ENCODE peak calls at places on chromosomes 3 and 15, in ten cellular contexts. One of them, this sample, is unnamed.

GRCh38 chr15:87562203-87562602 is 694.3 kb downstream of the NTRK3 start:
- DNase-seq in stimulated activated CD8-positive, alpha-beta memory T cell treated with anti-CD3 and anti-CD28 coated beads, Interleukin-4, amount 100 ng/mL, for 24 hours: no peak
- DNase-seq in SK-MEL-5: no peak
- DNase-seq in activated CD8-positive, alpha-beta memory T cell treated with anti-CD3 and anti-CD28 coated beads, Interleukin-2, amount 10 ng/mL, durations not matched to agents 7 days and 5 days: no peak
- DNase-seq in hepatocyte: no peak
- DNase-seq in ascending aorta: no peak
- DNase-seq in activated T-cell treated with anti-CD3 and anti-CD28 coated beads, Interleukin-2, amount 50 U/mL, for 24 hours: no peak
- DNase-seq in endothelial cell: no peak
- DNase-seq in breast epithelium: no peak
- DNase-seq in AG20443: no peak
- DNase-seq in this sample: no peak

GRCh38 chr15:80645494-80646065 is 49.5 kb upstream of the ABHD17C start:
- DNase-seq in stimulated activated CD8-positive, alpha-beta memory T cell treated with anti-CD3 and anti-CD28 coated beads, Interleukin-4, amount 100 ng/mL, for 24 hours: no peak
- DNase-seq in SK-MEL-5: peak
- DNase-seq in activated CD8-positive, alpha-beta memory T cell treated with anti-CD3 and anti-CD28 coated beads, Interleukin-2, amount 10 ng/mL, durations not matched to agents 7 days and 5 days: no peak
- DNase-seq in hepatocyte: no peak
- DNase-seq in ascending aorta: no peak
- DNase-seq in activated T-cell treated with anti-CD3 and anti-CD28 coated beads, Interleukin-2, amount 50 U/mL, for 24 hours: no peak
- DNase-seq in endothelial cell: no peak
- DNase-seq in breast epithelium: no peak
- DNase-seq in AG20443: peak
- DNase-seq in this sample: peak

GRCh38 chr15:95202569-95203349 is 971.4 kb downstream of the MCTP2 start:
- DNase-seq in stimulated activated CD8-positive, alpha-beta memory T cell treated with anti-CD3 and anti-CD28 coated beads, Interleukin-4, amount 100 ng/mL, for 24 hours: no peak
- DNase-seq in SK-MEL-5: no peak
- DNase-seq in activated CD8-positive, alpha-beta memory T cell treated with anti-CD3 and anti-CD28 coated beads, Interleukin-2, amount 10 ng/mL, durations not matched to agents 7 days and 5 days: no peak
- DNase-seq in hepatocyte: no peak
- DNase-seq in ascending aorta: no peak
- DNase-seq in activated T-cell treated with anti-CD3 and anti-CD28 coated beads, Interleukin-2, amount 50 U/mL, for 24 hours: no peak
- DNase-seq in endothelial cell: no peak
- DNase-seq in breast epithelium: no peak
- DNase-seq in AG20443: peak
- DNase-seq in this sample: no peak

GRCh38 chr3:58237940-58238681 is 519 bp downstream of the ABHD6 start:
- DNase-seq in stimulated activated CD8-positive, alpha-beta memory T cell treated with anti-CD3 and anti-CD28 coated beads, Interleukin-4, amount 100 ng/mL, for 24 hours: peak
- DNase-seq in SK-MEL-5: peak
- DNase-seq in activated CD8-positive, alpha-beta memory T cell treated with anti-CD3 and anti-CD28 coated beads, Interleukin-2, amount 10 ng/mL, durations not matched to agents 7 days and 5 days: peak
- DNase-seq in hepatocyte: peak
- DNase-seq in ascending aorta: peak
- DNase-seq in activated T-cell treated with anti-CD3 and anti-CD28 coated beads, Interleukin-2, amount 50 U/mL, for 24 hours: peak
- DNase-seq in endothelial cell: peak
- DNase-seq in breast epithelium: peak
- DNase-seq in AG20443: no peak
- DNase-seq in this sample: peak

GRCh38 chr3:124676236-124676635 is 54.0 kb upstream of the UMPS start:
- DNase-seq in stimulated activated CD8-positive, alpha-beta memory T cell treated with anti-CD3 and anti-CD28 coated beads, Interleukin-4, amount 100 ng/mL, for 24 hours: no peak
- DNase-seq in SK-MEL-5: no peak
- DNase-seq in activated CD8-positive, alpha-beta memory T cell treated with anti-CD3 and anti-CD28 coated beads, Interleukin-2, amount 10 ng/mL, durations not matched to agents 7 days and 5 days: no peak
- DNase-seq in hepatocyte: no peak
- DNase-seq in ascending aorta: no peak
- DNase-seq in activated T-cell treated with anti-CD3 and anti-CD28 coated beads, Interleukin-2, amount 50 U/mL, for 24 hours: no peak
- DNase-seq in endothelial cell: no peak
- DNase-seq in breast epithelium: no peak
- DNase-seq in AG20443: peak
- DNase-seq in this sample: peak

GRCh38 chr3:76199382-76199781 is 414.0 kb upstream of the ZNF717 start:
- DNase-seq in stimulated activated CD8-positive, alpha-beta memory T cell treated with anti-CD3 and anti-CD28 coated beads, Interleukin-4, amount 100 ng/mL, for 24 hours: no peak
- DNase-seq in SK-MEL-5: no peak
- DNase-seq in activated CD8-positive, alpha-beta memory T cell treated with anti-CD3 and anti-CD28 coated beads, Interleukin-2, amount 10 ng/mL, durations not matched to agents 7 days and 5 days: no peak
- DNase-seq in hepatocyte: no peak
- DNase-seq in ascending aorta: no peak
- DNase-seq in activated T-cell treated with anti-CD3 and anti-CD28 coated beads, Interleukin-2, amount 50 U/mL, for 24 hours: no peak
- DNase-seq in endothelial cell: no peak
- DNase-seq in breast epithelium: no peak
- DNase-seq in AG20443: peak
- DNase-seq in this sample: no peak

GRCh38 chr3:194472290-194472920 is 14.4 kb downstream of the ATP13A3 start:
- DNase-seq in stimulated activated CD8-positive, alpha-beta memory T cell treated with anti-CD3 and anti-CD28 coated beads, Interleukin-4, amount 100 ng/mL, for 24 hours: no peak
- DNase-seq in SK-MEL-5: peak
- DNase-seq in activated CD8-positive, alpha-beta memory T cell treated with anti-CD3 and anti-CD28 coated beads, Interleukin-2, amount 10 ng/mL, durations not matched to agents 7 days and 5 days: no peak
- DNase-seq in hepatocyte: peak
- DNase-seq in ascending aorta: no peak
- DNase-seq in activated T-cell treated with anti-CD3 and anti-CD28 coated beads, Interleukin-2, amount 50 U/mL, for 24 hours: no peak
- DNase-seq in endothelial cell: no peak
- DNase-seq in breast epithelium: no peak
- DNase-seq in AG20443: peak
- DNase-seq in this sample: no peak

GRCh38 chr15:74226761-74227540 is 9.2 kb upstream of the CCDC33 start:
- DNase-seq in stimulated activated CD8-positive, alpha-beta memory T cell treated with anti-CD3 and anti-CD28 coated beads, Interleukin-4, amount 100 ng/mL, for 24 hours: no peak
- DNase-seq in SK-MEL-5: no peak
- DNase-seq in activated CD8-positive, alpha-beta memory T cell treated with anti-CD3 and anti-CD28 coated beads, Interleukin-2, amount 10 ng/mL, durations not matched to agents 7 days and 5 days: no peak
- DNase-seq in hepatocyte: no peak
- DNase-seq in ascending aorta: no peak
- DNase-seq in activated T-cell treated with anti-CD3 and anti-CD28 coated beads, Interleukin-2, amount 50 U/mL, for 24 hours: no peak
- DNase-seq in endothelial cell: no peak
- DNase-seq in breast epithelium: no peak
- DNase-seq in AG20443: no peak
- DNase-seq in this sample: peak

GRCh38 chr15:43086551-43086950 is 19.3 kb downstream of the UBR1 start:
- DNase-seq in stimulated activated CD8-positive, alpha-beta memory T cell treated with anti-CD3 and anti-CD28 coated beads, Interleukin-4, amount 100 ng/mL, for 24 hours: no peak
- DNase-seq in SK-MEL-5: no peak
- DNase-seq in activated CD8-positive, alpha-beta memory T cell treated with anti-CD3 and anti-CD28 coated beads, Interleukin-2, amount 10 ng/mL, durations not matched to agents 7 days and 5 days: no peak
- DNase-seq in hepatocyte: no peak
- DNase-seq in ascending aorta: no peak
- DNase-seq in activated T-cell treated with anti-CD3 and anti-CD28 coated beads, Interleukin-2, amount 50 U/mL, for 24 hours: no peak
- DNase-seq in endothelial cell: no peak
- DNase-seq in breast epithelium: no peak
- DNase-seq in AG20443: peak
- DNase-seq in this sample: peak

GRCh38 chr3:133503409-133503808 is 70.1 kb upstream of the CDV3 start:
- DNase-seq in stimulated activated CD8-positive, alpha-beta memory T cell treated with anti-CD3 and anti-CD28 coated beads, Interleukin-4, amount 100 ng/mL, for 24 hours: no peak
- DNase-seq in SK-MEL-5: no peak
- DNase-seq in activated CD8-positive, alpha-beta memory T cell treated with anti-CD3 and anti-CD28 coated beads, Interleukin-2, amount 10 ng/mL, durations not matched to agents 7 days and 5 days: no peak
- DNase-seq in hepatocyte: no peak
- DNase-seq in ascending aorta: no peak
- DNase-seq in activated T-cell treated with anti-CD3 and anti-CD28 coated beads, Interleukin-2, amount 50 U/mL, for 24 hours: no peak
- DNase-seq in endothelial cell: no peak
- DNase-seq in breast epithelium: no peak
- DNase-seq in AG20443: no peak
- DNase-seq in this sample: no peak

GRCh38 chr15:59501531-59502113 is 63.6 kb downstream of the FAM81A start:
- DNase-seq in stimulated activated CD8-positive, alpha-beta memory T cell treated with anti-CD3 and anti-CD28 coated beads, Interleukin-4, amount 100 ng/mL, for 24 hours: no peak
- DNase-seq in SK-MEL-5: peak
- DNase-seq in activated CD8-positive, alpha-beta memory T cell treated with anti-CD3 and anti-CD28 coated beads, Interleukin-2, amount 10 ng/mL, durations not matched to agents 7 days and 5 days: peak
- DNase-seq in hepatocyte: peak
- DNase-seq in ascending aorta: no peak
- DNase-seq in activated T-cell treated with anti-CD3 and anti-CD28 coated beads, Interleukin-2, amount 50 U/mL, for 24 hours: no peak
- DNase-seq in endothelial cell: peak
- DNase-seq in breast epithelium: no peak
- DNase-seq in AG20443: peak
- DNase-seq in this sample: peak

GRCh38 chr3:106245400-106245799 is 376.6 kb upstream of the CBLB start:
- DNase-seq in stimulated activated CD8-positive, alpha-beta memory T cell treated with anti-CD3 and anti-CD28 coated beads, Interleukin-4, amount 100 ng/mL, for 24 hours: no peak
- DNase-seq in SK-MEL-5: no peak
- DNase-seq in activated CD8-positive, alpha-beta memory T cell treated with anti-CD3 and anti-CD28 coated beads, Interleukin-2, amount 10 ng/mL, durations not matched to agents 7 days and 5 days: no peak
- DNase-seq in hepatocyte: no peak
- DNase-seq in ascending aorta: no peak
- DNase-seq in activated T-cell treated with anti-CD3 and anti-CD28 coated beads, Interleukin-2, amount 50 U/mL, for 24 hours: no peak
- DNase-seq in endothelial cell: no peak
- DNase-seq in breast epithelium: no peak
- DNase-seq in AG20443: no peak
- DNase-seq in this sample: no peak

GRCh38 chr3:138118863-138119766 is 3.7 kb upstream of the DZIP1L start:
- DNase-seq in stimulated activated CD8-positive, alpha-beta memory T cell treated with anti-CD3 and anti-CD28 coated beads, Interleukin-4, amount 100 ng/mL, for 24 hours: peak
- DNase-seq in SK-MEL-5: peak
- DNase-seq in activated CD8-positive, alpha-beta memory T cell treated with anti-CD3 and anti-CD28 coated beads, Interleukin-2, amount 10 ng/mL, durations not matched to agents 7 days and 5 days: peak
- DNase-seq in hepatocyte: peak
- DNase-seq in ascending aorta: no peak
- DNase-seq in activated T-cell treated with anti-CD3 and anti-CD28 coated beads, Interleukin-2, amount 50 U/mL, for 24 hours: peak
- DNase-seq in endothelial cell: peak
- DNase-seq in breast epithelium: peak
- DNase-seq in AG20443: peak
- DNase-seq in this sample: peak

GRCh38 chr15:77533530-77533929 is 99.2 kb downstream of the LINGO1 start:
- DNase-seq in stimulated activated CD8-positive, alpha-beta memory T cell treated with anti-CD3 and anti-CD28 coated beads, Interleukin-4, amount 100 ng/mL, for 24 hours: no peak
- DNase-seq in SK-MEL-5: no peak
- DNase-seq in activated CD8-positive, alpha-beta memory T cell treated with anti-CD3 and anti-CD28 coated beads, Interleukin-2, amount 10 ng/mL, durations not matched to agents 7 days and 5 days: no peak
- DNase-seq in hepatocyte: peak
- DNase-seq in ascending aorta: no peak
- DNase-seq in activated T-cell treated with anti-CD3 and anti-CD28 coated beads, Interleukin-2, amount 50 U/mL, for 24 hours: no peak
- DNase-seq in endothelial cell: no peak
- DNase-seq in breast epithelium: no peak
- DNase-seq in AG20443: no peak
- DNase-seq in this sample: no peak

GRCh38 chr3:152073267-152073666 is 195.5 kb upstream of the MBNL1 start:
- DNase-seq in stimulated activated CD8-positive, alpha-beta memory T cell treated with anti-CD3 and anti-CD28 coated beads, Interleukin-4, amount 100 ng/mL, for 24 hours: no peak
- DNase-seq in SK-MEL-5: peak
- DNase-seq in activated CD8-positive, alpha-beta memory T cell treated with anti-CD3 and anti-CD28 coated beads, Interleukin-2, amount 10 ng/mL, durations not matched to agents 7 days and 5 days: no peak
- DNase-seq in hepatocyte: no peak
- DNase-seq in ascending aorta: no peak
- DNase-seq in activated T-cell treated with anti-CD3 and anti-CD28 coated beads, Interleukin-2, amount 50 U/mL, for 24 hours: no peak
- DNase-seq in endothelial cell: no peak
- DNase-seq in breast epithelium: no peak
- DNase-seq in AG20443: peak
- DNase-seq in this sample: no peak

GRCh38 chr3:104273046-104273649 is 1093.6 kb upstream of the ALCAM start:
- DNase-seq in stimulated activated CD8-positive, alpha-beta memory T cell treated with anti-CD3 and anti-CD28 coated beads, Interleukin-4, amount 100 ng/mL, for 24 hours: no peak
- DNase-seq in SK-MEL-5: peak
- DNase-seq in activated CD8-positive, alpha-beta memory T cell treated with anti-CD3 and anti-CD28 coated beads, Interleukin-2, amount 10 ng/mL, durations not matched to agents 7 days and 5 days: no peak
- DNase-seq in hepatocyte: peak
- DNase-seq in ascending aorta: no peak
- DNase-seq in activated T-cell treated with anti-CD3 and anti-CD28 coated beads, Interleukin-2, amount 50 U/mL, for 24 hours: no peak
- DNase-seq in endothelial cell: no peak
- DNase-seq in breast epithelium: no peak
- DNase-seq in AG20443: peak
- DNase-seq in this sample: peak

GRCh38 chr15:98649621-98649995 is 1.3 kb downstream of the IGF1R start:
- DNase-seq in stimulated activated CD8-positive, alpha-beta memory T cell treated with anti-CD3 and anti-CD28 coated beads, Interleukin-4, amount 100 ng/mL, for 24 hours: peak
- DNase-seq in SK-MEL-5: no peak
- DNase-seq in activated CD8-positive, alpha-beta memory T cell treated with anti-CD3 and anti-CD28 coated beads, Interleukin-2, amount 10 ng/mL, durations not matched to agents 7 days and 5 days: no peak
- DNase-seq in hepatocyte: peak
- DNase-seq in ascending aorta: no peak
- DNase-seq in activated T-cell treated with anti-CD3 and anti-CD28 coated beads, Interleukin-2, amount 50 U/mL, for 24 hours: peak
- DNase-seq in endothelial cell: peak
- DNase-seq in breast epithelium: no peak
- DNase-seq in AG20443: peak
- DNase-seq in this sample: peak

GRCh38 chr3:116048991-116049390 is 396.3 kb downstream of the LSAMP start:
- DNase-seq in stimulated activated CD8-positive, alpha-beta memory T cell treated with anti-CD3 and anti-CD28 coated beads, Interleukin-4, amount 100 ng/mL, for 24 hours: no peak
- DNase-seq in SK-MEL-5: no peak
- DNase-seq in activated CD8-positive, alpha-beta memory T cell treated with anti-CD3 and anti-CD28 coated beads, Interleukin-2, amount 10 ng/mL, durations not matched to agents 7 days and 5 days: no peak
- DNase-seq in hepatocyte: no peak
- DNase-seq in ascending aorta: no peak
- DNase-seq in activated T-cell treated with anti-CD3 and anti-CD28 coated beads, Interleukin-2, amount 50 U/mL, for 24 hours: no peak
- DNase-seq in endothelial cell: no peak
- DNase-seq in breast epithelium: no peak
- DNase-seq in AG20443: no peak
- DNase-seq in this sample: no peak

GRCh38 chr3:87694678-87695077 is 364.1 kb downstream of the CGGBP1 start:
- DNase-seq in stimulated activated CD8-positive, alpha-beta memory T cell treated with anti-CD3 and anti-CD28 coated beads, Interleukin-4, amount 100 ng/mL, for 24 hours: no peak
- DNase-seq in SK-MEL-5: no peak
- DNase-seq in activated CD8-positive, alpha-beta memory T cell treated with anti-CD3 and anti-CD28 coated beads, Interleukin-2, amount 10 ng/mL, durations not matched to agents 7 days and 5 days: no peak
- DNase-seq in hepatocyte: no peak
- DNase-seq in ascending aorta: no peak
- DNase-seq in activated T-cell treated with anti-CD3 and anti-CD28 coated beads, Interleukin-2, amount 50 U/mL, for 24 hours: no peak
- DNase-seq in endothelial cell: no peak
- DNase-seq in breast epithelium: no peak
- DNase-seq in AG20443: no peak
- DNase-seq in this sample: no peak

GRCh38 chr3:13166243-13167063 is 93.2 kb upstream of the IQSEC1 start:
- DNase-seq in stimulated activated CD8-positive, alpha-beta memory T cell treated with anti-CD3 and anti-CD28 coated beads, Interleukin-4, amount 100 ng/mL, for 24 hours: no peak
- DNase-seq in SK-MEL-5: no peak
- DNase-seq in activated CD8-positive, alpha-beta memory T cell treated with anti-CD3 and anti-CD28 coated beads, Interleukin-2, amount 10 ng/mL, durations not matched to agents 7 days and 5 days: no peak
- DNase-seq in hepatocyte: no peak
- DNase-seq in ascending aorta: no peak
- DNase-seq in activated T-cell treated with anti-CD3 and anti-CD28 coated beads, Interleukin-2, amount 50 U/mL, for 24 hours: no peak
- DNase-seq in endothelial cell: no peak
- DNase-seq in breast epithelium: peak
- DNase-seq in AG20443: no peak
- DNase-seq in this sample: peak

GRCh38 chr3:10017636-10018292 is 8.5 kb upstream of the FANCD2 start:
- DNase-seq in stimulated activated CD8-positive, alpha-beta memory T cell treated with anti-CD3 and anti-CD28 coated beads, Interleukin-4, amount 100 ng/mL, for 24 hours: peak
- DNase-seq in SK-MEL-5: no peak
- DNase-seq in activated CD8-positive, alpha-beta memory T cell treated with anti-CD3 and anti-CD28 coated beads, Interleukin-2, amount 10 ng/mL, durations not matched to agents 7 days and 5 days: peak
- DNase-seq in hepatocyte: no peak
- DNase-seq in ascending aorta: no peak
- DNase-seq in activated T-cell treated with anti-CD3 and anti-CD28 coated beads, Interleukin-2, amount 50 U/mL, for 24 hours: peak
- DNase-seq in endothelial cell: no peak
- DNase-seq in breast epithelium: no peak
- DNase-seq in AG20443: peak
- DNase-seq in this sample: peak

GRCh38 chr3:196514913-196515621 is at the start of gene SMCO1:
- DNase-seq in stimulated activated CD8-positive, alpha-beta memory T cell treated with anti-CD3 and anti-CD28 coated beads, Interleukin-4, amount 100 ng/mL, for 24 hours: no peak
- DNase-seq in SK-MEL-5: no peak
- DNase-seq in activated CD8-positive, alpha-beta memory T cell treated with anti-CD3 and anti-CD28 coated beads, Interleukin-2, amount 10 ng/mL, durations not matched to agents 7 days and 5 days: no peak
- DNase-seq in hepatocyte: no peak
- DNase-seq in ascending aorta: no peak
- DNase-seq in activated T-cell treated with anti-CD3 and anti-CD28 coated beads, Interleukin-2, amount 50 U/mL, for 24 hours: no peak
- DNase-seq in endothelial cell: no peak
- DNase-seq in breast epithelium: no peak
- DNase-seq in AG20443: no peak
- DNase-seq in this sample: no peak

GRCh38 chr3:134640872-134641470 is 9.9 kb downstream of the KY start:
- DNase-seq in stimulated activated CD8-positive, alpha-beta memory T cell treated with anti-CD3 and anti-CD28 coated beads, Interleukin-4, amount 100 ng/mL, for 24 hours: no peak
- DNase-seq in SK-MEL-5: peak
- DNase-seq in activated CD8-positive, alpha-beta memory T cell treated with anti-CD3 and anti-CD28 coated beads, Interleukin-2, amount 10 ng/mL, durations not matched to agents 7 days and 5 days: no peak
- DNase-seq in hepatocyte: peak
- DNase-seq in ascending aorta: no peak
- DNase-seq in activated T-cell treated with anti-CD3 and anti-CD28 coated beads, Interleukin-2, amount 50 U/mL, for 24 hours: no peak
- DNase-seq in endothelial cell: peak
- DNase-seq in breast epithelium: no peak
- DNase-seq in AG20443: peak
- DNase-seq in this sample: peak

GRCh38 chr15:90099868-90100854 is 2.1 kb downstream of the IDH2 start:
- DNase-seq in stimulated activated CD8-positive, alpha-beta memory T cell treated with anti-CD3 and anti-CD28 coated beads, Interleukin-4, amount 100 ng/mL, for 24 hours: no peak
- DNase-seq in SK-MEL-5: no peak
- DNase-seq in activated CD8-positive, alpha-beta memory T cell treated with anti-CD3 and anti-CD28 coated beads, Interleukin-2, amount 10 ng/mL, durations not matched to agents 7 days and 5 days: peak
- DNase-seq in hepatocyte: no peak
- DNase-seq in ascending aorta: no peak
- DNase-seq in activated T-cell treated with anti-CD3 and anti-CD28 coated beads, Interleukin-2, amount 50 U/mL, for 24 hours: no peak
- DNase-seq in endothelial cell: no peak
- DNase-seq in breast epithelium: peak
- DNase-seq in AG20443: peak
- DNase-seq in this sample: peak

GRCh38 chr3:149843502-149843901 is 30.5 kb downstream of the RNF13 start:
- DNase-seq in stimulated activated CD8-positive, alpha-beta memory T cell treated with anti-CD3 and anti-CD28 coated beads, Interleukin-4, amount 100 ng/mL, for 24 hours: no peak
- DNase-seq in SK-MEL-5: no peak
- DNase-seq in activated CD8-positive, alpha-beta memory T cell treated with anti-CD3 and anti-CD28 coated beads, Interleukin-2, amount 10 ng/mL, durations not matched to agents 7 days and 5 days: no peak
- DNase-seq in hepatocyte: no peak
- DNase-seq in ascending aorta: no peak
- DNase-seq in activated T-cell treated with anti-CD3 and anti-CD28 coated beads, Interleukin-2, amount 50 U/mL, for 24 hours: no peak
- DNase-seq in endothelial cell: no peak
- DNase-seq in breast epithelium: no peak
- DNase-seq in AG20443: no peak
- DNase-seq in this sample: no peak

GRCh38 chr15:92812271-92812670 is 87.9 kb upstream of the CHD2 start:
- DNase-seq in stimulated activated CD8-positive, alpha-beta memory T cell treated with anti-CD3 and anti-CD28 coated beads, Interleukin-4, amount 100 ng/mL, for 24 hours: no peak
- DNase-seq in SK-MEL-5: no peak
- DNase-seq in activated CD8-positive, alpha-beta memory T cell treated with anti-CD3 and anti-CD28 coated beads, Interleukin-2, amount 10 ng/mL, durations not matched to agents 7 days and 5 days: no peak
- DNase-seq in hepatocyte: no peak
- DNase-seq in ascending aorta: no peak
- DNase-seq in activated T-cell treated with anti-CD3 and anti-CD28 coated beads, Interleukin-2, amount 50 U/mL, for 24 hours: no peak
- DNase-seq in endothelial cell: no peak
- DNase-seq in breast epithelium: no peak
- DNase-seq in AG20443: no peak
- DNase-seq in this sample: no peak

GRCh38 chr3:194129581-194130133 is 6.3 kb upstream of the HES1 start:
- DNase-seq in stimulated activated CD8-positive, alpha-beta memory T cell treated with anti-CD3 and anti-CD28 coated beads, Interleukin-4, amount 100 ng/mL, for 24 hours: no peak
- DNase-seq in SK-MEL-5: no peak
- DNase-seq in activated CD8-positive, alpha-beta memory T cell treated with anti-CD3 and anti-CD28 coated beads, Interleukin-2, amount 10 ng/mL, durations not matched to agents 7 days and 5 days: no peak
- DNase-seq in hepatocyte: peak
- DNase-seq in ascending aorta: no peak
- DNase-seq in activated T-cell treated with anti-CD3 and anti-CD28 coated beads, Interleukin-2, amount 50 U/mL, for 24 hours: no peak
- DNase-seq in endothelial cell: no peak
- DNase-seq in breast epithelium: no peak
- DNase-seq in AG20443: no peak
- DNase-seq in this sample: no peak

GRCh38 chr3:169478566-169479313 is 184.8 kb downstream of the MECOM start:
- DNase-seq in stimulated activated CD8-positive, alpha-beta memory T cell treated with anti-CD3 and anti-CD28 coated beads, Interleukin-4, amount 100 ng/mL, for 24 hours: no peak
- DNase-seq in SK-MEL-5: no peak
- DNase-seq in activated CD8-positive, alpha-beta memory T cell treated with anti-CD3 and anti-CD28 coated beads, Interleukin-2, amount 10 ng/mL, durations not matched to agents 7 days and 5 days: no peak
- DNase-seq in hepatocyte: no peak
- DNase-seq in ascending aorta: no peak
- DNase-seq in activated T-cell treated with anti-CD3 and anti-CD28 coated beads, Interleukin-2, amount 50 U/mL, for 24 hours: no peak
- DNase-seq in endothelial cell: no peak
- DNase-seq in breast epithelium: no peak
- DNase-seq in AG20443: no peak
- DNase-seq in this sample: no peak